ENCODE peak calls at places on chromosome 15, in nine cellular contexts. J, N, E, K, R, G, D, S and P are unnamed samples. For H3K4me1, the result is how much of the 10 kb centered on the place peaks cover.

GRCh38 chr15:60483042-60483441 is 4.1 kb upstream of the ICE2 start:
- DNase-seq in J (no peak), N (no peak), E (no peak), K (no peak), R (no peak), G (no peak), D (no peak), S (no peak), P (no peak)

GRCh38 chr15:53962646-53963561 is 15.3 kb upstream of the UNC13C start:
- DNase-seq in J (peak), N (no peak), E (peak), K (no peak), R (peak), G (no peak), D (no peak), S (peak), P (peak)

GRCh38 chr15:72184165-72184811 is 13.3 kb downstream of the GRAMD2A start:
- DNase-seq in J (peak), N (peak), E (peak), K (peak), R (peak), G (no peak), D (no peak), S (no peak), P (peak)

GRCh38 chr15:36951747-36952247 is 148.6 kb downstream of the MEIS2 start:
- DNase-seq in J (no peak), N (no peak), E (peak), K (no peak), R (peak), G (no peak), D (no peak), S (no peak), P (no peak)

GRCh38 chr15:60255390-60255789 is 142.4 kb downstream of the ANXA2 start:
- DNase-seq in J (no peak), N (no peak), E (peak), K (no peak), R (no peak), G (no peak), D (no peak), S (no peak), P (peak)

GRCh38 chr15:81400640-81401236 is 26.7 kb upstream of the TMC3 start:
- DNase-seq in J (no peak), N (no peak), E (peak), K (no peak), R (peak), G (no peak), D (no peak), S (no peak), P (peak)

GRCh38 chr15:32675474-32675873 is 34.0 kb downstream of the SCG5 start:
- DNase-seq in J (no peak), N (no peak), E (no peak), K (no peak), R (no peak), G (no peak), D (no peak), S (no peak), P (no peak)

GRCh38 chr15:74817370-74817737 is 4.7 kb downstream of the LMAN1L start:
- DNase-seq in J (peak), N (no peak), E (no peak), K (peak), R (no peak), G (no peak), D (peak), S (no peak), P (peak)

GRCh38 chr15:31434418-31435255 is 108.0 kb downstream of the KLF13 start:
- DNase-seq in J (no peak), N (peak), E (no peak), K (peak), R (no peak), G (no peak), D (no peak), S (no peak), P (peak)

GRCh38 chr15:100985401-100985800 is 66.2 kb downstream of the LRRK1 start:
- DNase-seq in J (no peak), N (no peak), E (no peak), K (no peak), R (no peak), G (no peak), D (no peak), S (no peak), P (no peak)

GRCh38 chr15:61889706-61890105 is 170.5 kb downstream of the VPS13C start:
- DNase-seq in J (no peak), N (no peak), E (peak), K (no peak), R (no peak), G (no peak), D (no peak), S (no peak), P (no peak)

GRCh38 chr15:74631408-74631807 is 15.8 kb downstream of the CLK3 start:
- DNase-seq in J (no peak), N (no peak), E (no peak), K (no peak), R (no peak), G (no peak), D (no peak), S (no peak), P (no peak)

DNA sequence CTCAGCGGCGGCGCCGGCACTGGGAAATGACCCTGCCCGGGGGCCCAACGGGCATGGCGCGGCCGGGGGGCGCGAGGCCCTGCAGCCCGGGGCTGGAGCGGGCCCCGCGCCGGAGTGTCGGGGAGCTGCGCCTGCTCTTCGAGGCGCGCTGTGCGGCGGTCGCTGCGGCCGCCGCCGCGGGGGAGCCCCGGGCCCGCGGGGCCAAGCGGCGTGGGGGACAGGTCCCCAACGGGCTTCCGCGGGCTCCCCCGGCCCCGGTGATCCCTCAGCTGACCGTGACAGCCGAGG is 172 bp downstream of the ITPKA start:
- DNase-seq in J (no peak), N (no peak), E (no peak), K (no peak), R (no peak), G (no peak), D (no peak), S (no peak), P (no peak)
- H3K4me1 ChIP-seq in J (under half), N (under half), E (under half), K (under half), R (under half), G (under half), D (under half), S (under half), P (under half)

GRCh38 chr15:57509121-57509520 is 82.6 kb upstream of the MYZAP start:
- DNase-seq in J (no peak), N (no peak), E (no peak), K (no peak), R (peak), G (peak), D (no peak), S (no peak), P (no peak)
- H3K4me1 ChIP-seq in J (under half), N (under half), E (under half), K (under half), R (under half), G (under half), D (half or more), S (half or more), P (under half)

GRCh38 chr15:73621286-73621826 is 11.8 kb downstream of the NPTN start:
- DNase-seq in J (no peak), N (no peak), E (no peak), K (no peak), R (no peak), G (no peak), D (no peak), S (no peak), P (no peak)
- H3K4me1 ChIP-seq in J (under half), N (under half), E (under half), K (half or more), R (under half), G (under half), D (half or more), S (half or more), P (under half)

DNA sequence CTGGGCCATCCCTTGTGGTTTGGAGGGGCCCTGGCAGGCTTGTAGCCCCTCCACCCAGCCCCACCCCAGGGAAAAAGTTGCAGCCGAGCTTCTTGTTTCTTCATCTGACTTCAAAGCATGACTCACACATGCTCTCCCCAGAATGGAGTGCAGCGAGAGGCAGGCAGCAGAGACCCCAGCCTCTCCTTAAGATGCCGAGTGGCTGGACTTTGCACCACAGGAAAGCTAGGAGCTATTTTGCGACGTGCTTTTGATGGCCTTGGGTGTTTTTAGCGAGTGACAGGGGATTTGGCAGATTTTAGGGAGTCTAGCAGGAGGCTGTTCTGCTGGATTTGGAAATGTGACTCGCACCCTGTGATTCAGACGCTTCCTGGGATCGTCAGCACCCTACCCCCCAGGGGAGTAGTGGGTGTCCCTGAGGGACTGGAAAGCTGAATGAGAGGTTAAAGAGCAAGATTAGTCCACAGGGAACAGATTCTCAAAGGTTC is 14.2 kb downstream of the BAHD1 start:
- DNase-seq in J (no peak), N (no peak), E (no peak), K (peak), R (no peak), G (no peak), D (no peak), S (no peak), P (no peak)
- H3K4me1 ChIP-seq in J (under half), N (under half), E (under half), K (under half), R (under half), G (under half), D (half or more), S (half or more), P (under half)

DNA sequence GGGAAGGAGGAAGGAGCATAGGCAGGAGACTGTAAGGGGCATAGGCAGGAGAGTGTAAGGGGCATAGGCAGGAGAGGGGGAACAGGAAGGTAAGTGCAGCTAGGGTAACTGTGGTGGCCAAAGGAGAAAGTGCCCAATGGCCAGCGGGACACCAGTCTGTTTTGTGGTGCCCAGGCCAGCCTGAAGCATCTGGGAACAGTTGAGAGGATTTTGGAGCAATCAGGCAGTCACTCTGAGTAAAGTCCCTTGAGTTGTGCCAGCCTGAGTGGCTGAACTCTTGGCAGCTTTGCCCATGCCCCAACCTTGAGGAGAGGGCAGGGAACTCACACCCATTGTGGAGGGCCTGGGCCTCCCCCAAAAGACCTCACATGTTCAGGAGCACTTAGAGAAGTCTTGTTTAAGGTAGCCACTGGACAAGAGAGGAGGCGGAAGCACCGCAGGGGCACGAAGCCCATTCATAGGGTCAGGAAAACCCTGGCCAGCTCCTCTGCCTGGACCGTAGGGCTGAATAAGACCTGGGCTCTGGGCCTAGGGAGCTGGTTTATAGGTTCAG is 3.5 kb upstream of the TGM5 start:
- DNase-seq in J (no peak), N (no peak), E (no peak), K (no peak), R (no peak), G (no peak), D (no peak), S (no peak), P (no peak)
- H3K4me1 ChIP-seq in J (under half), N (under half), E (under half), K (under half), R (under half), G (under half), D (under half), S (under half), P (under half)